ENCODE peak calls at places on chromosomes 13 and 19, in seven cellular contexts. J is A549, U is PC-9, M is neuronal stem cell, Z is IMR-90, X is osteoblast, K is Karpas-422. I is an unnamed sample.
A peak's percentile ranks its signal among the peaks of the same experiment; 100 is the strongest.

GRCh38 chr13:84649853-84650252 is 767.6 kb upstream of the SLITRK1 start:
- DNase-seq in J (no peak), U (no peak), M (no peak), Z (peak; percentile 48), X (no peak), K (no peak), I (no peak)

GRCh38 chr13:106911602-106912001 is 343.7 kb upstream of the ARGLU1 start:
- DNase-seq in J (no peak), U (peak; percentile 59), M (no peak), Z (no peak), X (no peak), K (no peak), I (no peak)

GRCh38 chr13:59157181-59157580 is 1006.5 kb downstream of the DIAPH3 start:
- DNase-seq in J (no peak), U (no peak), M (no peak), Z (no peak), X (no peak), K (no peak), I (peak; percentile 21)

GRCh38 chr19:34350161-34350561 is 14.8 kb upstream of the GPI start:
- DNase-seq in J (no peak), U (no peak), M (no peak), Z (peak; percentile 43), X (no peak), K (no peak), I (no peak)

GRCh38 chr19:19627716-19628498 is at the start of gene LPAR2:
- DNase-seq in J (peak; percentile 35), U (peak; percentile 44), M (peak; percentile 46), Z (no peak), X (peak; percentile 92), K (peak; percentile 88), I (no peak)

GRCh38 chr19:5038631-5039271 is 69.8 kb downstream of the KDM4B start:
- DNase-seq in J (peak; percentile 57), U (no peak), M (no peak), Z (peak; percentile 24), X (peak; percentile 94), K (peak; percentile 82), I (no peak)

GRCh38 chr13:94672400-94672799 is 39.9 kb downstream of the SOX21 start:
- DNase-seq in J (no peak), U (no peak), M (no peak), Z (no peak), X (no peak), K (no peak), I (no peak)

GRCh38 chr19:10450853-10451609 is 30.7 kb downstream of the PDE4A start:
- DNase-seq in J (peak; percentile 34), U (no peak), M (no peak), Z (no peak), X (peak; percentile 60), K (peak; percentile 94), I (no peak)

GRCh38 chr19:38696733-38697055 is 47.6 kb downstream of the CAPN12 start:
- DNase-seq in J (no peak), U (no peak), M (no peak), Z (no peak), X (peak; percentile 30), K (no peak), I (no peak)
- H3K4me1 ChIP-seq in J (peaks cover 100% of the 10 kb centered on the region), U (peaks cover 34% of the 10 kb centered on the region), M (peaks cover 36% of the 10 kb centered on the region), Z (peaks cover 29% of the 10 kb centered on the region), X (peaks cover 29% of the 10 kb centered on the region), K (peaks cover 32% of the 10 kb centered on the region), I (peaks cover 46% of the 10 kb centered on the region)

DNA sequence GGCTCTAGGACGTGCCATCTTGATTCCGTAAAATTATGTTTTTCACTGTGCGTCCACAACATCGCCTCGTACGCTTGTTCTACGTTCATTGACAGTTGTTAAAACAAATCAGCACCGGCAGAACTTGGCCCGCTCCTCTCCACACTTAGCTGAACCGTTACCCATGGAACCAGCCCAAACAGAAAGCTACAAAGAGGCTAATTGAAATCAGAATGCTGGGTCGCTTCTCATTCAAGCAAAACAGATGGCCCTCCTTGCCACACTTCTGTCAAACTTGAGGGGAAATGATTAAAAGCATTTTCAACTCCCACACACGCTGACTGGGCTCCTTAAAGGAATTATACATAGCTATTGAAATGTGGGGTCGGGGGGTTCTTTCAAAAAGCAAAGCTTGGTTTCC is 71.6 kb downstream of the TM9SF2 start:
- DNase-seq in J (no peak), U (no peak), M (no peak), Z (no peak), X (no peak), K (no peak), I (peak; percentile 8)
- H3K4me2 ChIP-seq in J (no peak overlapping the region), U (no peak overlapping the region), M (no peak overlapping the region), Z (no peak overlapping the region), X (no peak overlapping the region), K (no peak overlapping the region), I (peak overlapping the region; percentile 22)

DNA sequence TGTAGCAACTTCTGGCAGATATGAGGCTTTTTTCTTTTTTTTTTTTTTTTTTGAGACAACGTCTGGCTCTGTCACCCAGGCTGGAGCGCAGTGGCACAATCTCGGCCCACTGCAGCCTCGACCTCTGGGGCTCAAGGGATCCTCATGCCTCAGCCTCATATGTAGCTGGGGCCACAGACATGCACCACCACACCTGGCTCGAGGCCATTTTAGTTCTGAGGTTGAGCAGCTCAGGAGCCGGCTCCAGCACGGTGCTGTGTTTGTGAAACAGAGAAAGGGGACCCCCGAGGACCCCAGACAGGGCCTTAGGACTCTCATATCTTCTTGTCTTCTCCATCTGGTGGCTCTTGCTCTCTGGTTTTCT is 3.4 kb upstream of the FLT3LG start:
- DNase-seq in J (no peak), U (no peak), M (no peak), Z (no peak), X (no peak), K (no peak), I (no peak)
- H3K4me1 ChIP-seq in J (peaks cover 12% of the 10 kb centered on the region), U (peaks cover 3% of the 10 kb centered on the region), M (peaks cover 3% of the 10 kb centered on the region), Z (peaks cover 12% of the 10 kb centered on the region), X (peaks cover 6% of the 10 kb centered on the region), K (peaks cover 38% of the 10 kb centered on the region), I (peaks cover 4% of the 10 kb centered on the region)

GRCh38 chr19:33241530-33242101 is 16.0 kb upstream of the SLC7A10 start:
- DNase-seq in J (no peak), U (no peak), M (no peak), Z (no peak), X (peak; percentile 94), K (peak; percentile 53), I (no peak)
- H3K4me2 ChIP-seq in J (peak overlapping the region; percentile 23), U (no peak overlapping the region), M (no peak overlapping the region), Z (no peak overlapping the region), X (no peak overlapping the region), K (no peak overlapping the region), I (no peak overlapping the region)

DNA sequence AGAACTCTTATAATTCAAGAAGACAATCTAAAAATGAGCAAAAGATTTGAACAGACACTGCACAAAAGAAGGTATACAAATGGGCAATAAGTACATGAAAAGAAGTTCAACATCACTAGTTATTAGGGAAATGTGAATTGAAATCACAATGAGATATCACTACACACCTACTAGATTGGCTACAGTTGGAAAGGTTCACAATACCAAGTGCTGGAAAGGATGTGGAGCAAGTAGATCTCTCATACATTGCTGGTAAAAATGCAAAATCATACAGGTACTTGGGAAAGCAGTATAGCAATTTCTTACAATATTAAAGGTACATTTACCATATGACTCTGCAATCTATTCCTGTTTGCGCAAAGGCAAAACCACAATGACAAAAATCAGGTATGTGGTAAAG is 145.7 kb downstream of the LHFPL6 start:
- DNase-seq in J (no peak), U (no peak), M (no peak), Z (no peak), X (no peak), K (no peak), I (no peak)
- H3K4me1 ChIP-seq in J (no peaks in the 10 kb centered on the region), U (no peaks in the 10 kb centered on the region), M (peaks cover 14% of the 10 kb centered on the region), Z (peaks cover 9% of the 10 kb centered on the region), X (peaks cover 10% of the 10 kb centered on the region), K (no peaks in the 10 kb centered on the region), I (no peaks in the 10 kb centered on the region)

GRCh38 chr19:15454371-15454800 is 4.6 kb upstream of the WIZ start:
- DNase-seq in J (peak; percentile 30), U (no peak), M (no peak), Z (no peak), X (peak; percentile 94), K (no peak), I (no peak)

GRCh38 chr19:15450528-15450890 is 753 bp upstream of the WIZ start:
- DNase-seq in J (no peak), U (no peak), M (no peak), Z (no peak), X (no peak), K (no peak), I (no peak)

GRCh38 chr19:15453091-15453498 is 3.3 kb upstream of the WIZ start:
- DNase-seq in J (no peak), U (no peak), M (no peak), Z (no peak), X (peak; percentile 96), K (no peak), I (no peak)

GRCh38 chr19:15453906-15454305 is 4.2 kb upstream of the WIZ start:
- DNase-seq in J (no peak), U (no peak), M (no peak), Z (no peak), X (peak; percentile 58), K (no peak), I (no peak)

GRCh38 chr19:15452111-15453047 is 2.6 kb upstream of the WIZ start:
- DNase-seq in J (peak; percentile 71), U (peak; percentile 87), M (peak; percentile 86), Z (peak; percentile 58), X (peak; percentile 100), K (peak; percentile 65), I (peak; percentile 43)
- H3K4me2 ChIP-seq in J (peak overlapping the region; percentile 37), U (peak overlapping the region; percentile 86), M (peak overlapping the region; percentile 82), Z (peak overlapping the region; percentile 79), X (peak overlapping the region; percentile 95), K (no peak overlapping the region), I (peak overlapping the region; percentile 85)